ENCODE peak calls at places on chromosome 5, in seven cellular contexts. W is stimulated activated effector memory CD8-positive, alpha-beta T cell treated with anti-CD3 and anti-CD28 coated beads, Interleukin-12 subunit alpha, Interleukin-12 subunit beta, amount 100 ng/mL, for 72 hours; H is lower lobe of right lung; X is activated T-helper 1 cell treated with anti-CD3 and anti-CD28 coated beads, Interleukin-12 subunit alpha, Interleukin-12 subunit beta, Interleukin-2, Interleukin-4 antibody, amounts not matched to agents 30 ng/mL and 10 ng/mL and 1 ng/mL, durations not matched to agents 14 hours and 24 hours and 36 hours; Q is MCF 10A; T is fibroblast of pulmonary artery; K is iPS-NIHi11. M is an unnamed sample.
A peak's percentile ranks its signal among the peaks of the same experiment; 100 is the strongest.

GRCh38 chr5:140631831-140632365 is 1.1 kb downstream of the CD14 start:
- DNase-seq in Q (no peak), X (no peak), H (no peak), W (no peak), K (peak; percentile 20), T (no peak), M (no peak)

GRCh38 chr5:116626945-116627679 is 52.5 kb upstream of the SEMA6A start:
- DNase-seq in Q (no peak), W (no peak), H (no peak), K (no peak), T (no peak), X (no peak), M (no peak)

GRCh38 chr5:54603372-54603771 is 85.8 kb downstream of the SNX18 start:
- DNase-seq in W (no peak), H (no peak), T (peak; percentile 71), K (no peak), Q (no peak), X (no peak), M (no peak)

GRCh38 chr5:117945261-117945660 is 1043.1 kb downstream of the DTWD2 start:
- DNase-seq in K (no peak), T (no peak), H (no peak), W (no peak), Q (peak; percentile 8), X (no peak), M (no peak)

GRCh38 chr5:176831026-176831423 is 20.7 kb downstream of the UNC5A start:
- DNase-seq in X (no peak), H (no peak), K (no peak), T (no peak), W (no peak), Q (no peak), M (no peak)

GRCh38 chr5:151675956-151676712 is 10.6 kb downstream of the SPARC start:
- DNase-seq in T (no peak), H (no peak), Q (no peak), K (no peak), X (no peak), W (no peak), M (no peak)

GRCh38 chr5:154652746-154653417 is 102.3 kb upstream of the LARP1 start:
- DNase-seq in H (no peak), T (peak; percentile 27), W (no peak), Q (peak; percentile 29), X (no peak), K (no peak), M (no peak)

GRCh38 chr5:74833537-74834266 is 32.5 kb downstream of the FAM169A start:
- DNase-seq in X (no peak), K (no peak), H (no peak), W (no peak), Q (no peak), T (no peak), M (no peak)

GRCh38 chr5:55597014-55597981 is 62.5 kb upstream of the PLPP1 start:
- DNase-seq in H (no peak), X (no peak), Q (peak; percentile 59), T (peak; percentile 77), K (no peak), W (no peak), M (peak; percentile 36)

GRCh38 chr5:78640622-78641021 is 8.0 kb downstream of the LHFPL2 start:
- DNase-seq in T (no peak), Q (peak; percentile 38), H (no peak), K (no peak), W (no peak), X (no peak), M (no peak)

GRCh38 chr5:61386062-61386800 is 54.2 kb downstream of the ZSWIM6 start:
- DNase-seq in X (no peak), Q (no peak), T (no peak), W (no peak), H (no peak), K (no peak), M (no peak)

GRCh38 chr5:143064661-143065060 is 294.5 kb downstream of the ARHGAP26 start:
- DNase-seq in X (no peak), K (no peak), Q (no peak), H (no peak), W (no peak), T (peak; percentile 41), M (no peak)

M was measured in brain microvascular endothelial cell.